ENCODE peak calls at places on chromosomes 12 and 14, in seven cellular contexts. C is ovary, A is prostate gland, D is tibial nerve, R is endothelial cell of umbilical vein, S is vagina, F is body of pancreas. I is an unnamed sample.
A peak's percentile ranks its signal among the peaks of the same experiment; 100 is the strongest.

GRCh38 chr12:23204933-23205778 is 580.2 kb downstream of the ETNK1 start:
- DNase-seq in R (peak; percentile 65), D (no peak), S (no peak), A (no peak), C (no peak), F (peak; percentile 33), I (no peak)

GRCh38 chr12:109998241-109998903 is 858 bp upstream of the ANKRD13A start:
- DNase-seq in C (no peak), S (no peak), D (no peak), A (no peak), R (peak; percentile 11), F (no peak), I (no peak)

GRCh38 chr12:31342314-31342713 is 16.4 kb upstream of the SINHCAF start:
- DNase-seq in F (no peak), D (no peak), C (no peak), A (no peak), S (no peak), R (no peak), I (no peak)

GRCh38 chr14:36751116-36751515 is 89.5 kb downstream of the PAX9 start:
- DNase-seq in A (peak; percentile 53), S (no peak), R (no peak), F (no peak), C (no peak), D (no peak), I (peak; percentile 12)

GRCh38 chr14:32925439-32925838 is 13.2 kb upstream of the NPAS3 start:
- DNase-seq in A (no peak), F (no peak), C (no peak), R (no peak), D (no peak), S (no peak), I (no peak)

GRCh38 chr14:90299408-90299807 is 32.3 kb downstream of the NRDE2 start:
- DNase-seq in D (no peak), F (peak; percentile 28), C (no peak), S (no peak), R (no peak), A (no peak), I (no peak)

GRCh38 chr14:103056322-103057027 is 874 bp downstream of the CDC42BPB start:
- DNase-seq in D (no peak), C (peak; percentile 66), F (peak; percentile 64), S (no peak), A (no peak), R (peak; percentile 88), I (no peak)

GRCh38 chr12:41304526-41304925 is 116.4 kb downstream of the PDZRN4 start:
- DNase-seq in C (no peak), A (no peak), S (no peak), F (no peak), D (no peak), R (no peak), I (no peak)

GRCh38 chr14:33052899-33053400 is 114.3 kb downstream of the NPAS3 start:
- DNase-seq in S (no peak), A (no peak), D (no peak), R (no peak), F (no peak), C (no peak), I (no peak)

GRCh38 chr12:67449591-67450052 is 180.5 kb downstream of the CAND1 start:
- DNase-seq in R (no peak), C (no peak), F (no peak), S (no peak), D (no peak), A (no peak), I (no peak)

GRCh38 chr14:77124345-77125274 is 17.0 kb downstream of the ZDHHC22 start:
- DNase-seq in F (peak; percentile 48), C (no peak), D (peak; percentile 38), R (peak; percentile 53), A (peak; percentile 37), S (no peak), I (no peak)

GRCh38 chr12:105214141-105214540 is 21.8 kb downstream of the APPL2 start:
- DNase-seq in C (no peak), D (no peak), R (no peak), S (no peak), A (peak; percentile 22), F (no peak), I (no peak)

DNA sequence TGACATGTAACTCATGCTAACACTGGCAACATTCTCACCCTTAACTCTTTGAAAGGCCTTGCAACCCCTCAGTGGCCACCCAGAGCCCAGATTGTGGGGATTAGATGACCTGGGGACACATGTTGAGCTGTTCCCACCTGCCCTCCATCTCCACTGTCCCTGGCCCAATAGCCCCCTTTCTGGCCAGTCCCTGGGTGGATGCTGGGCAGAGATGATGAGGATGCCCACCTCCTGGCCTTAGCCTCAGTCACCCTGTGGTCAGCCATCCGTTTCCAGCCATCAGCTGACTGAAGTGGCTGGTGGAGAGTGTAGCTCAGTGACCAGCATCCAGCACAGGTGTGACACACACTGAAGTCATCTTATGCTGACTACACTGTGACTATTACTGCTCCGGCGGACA is 4.7 kb downstream of the ANHX start:
- DNase-seq in D (no peak), C (no peak), R (no peak), S (no peak), F (no peak), A (no peak), I (no peak)
- H3K9me3 ChIP-seq in D (no peaks in the 10 kb centered on the region), C (no peaks in the 10 kb centered on the region), R (no peaks in the 10 kb centered on the region), S (no peaks in the 10 kb centered on the region), F (no peaks in the 10 kb centered on the region), A (no peaks in the 10 kb centered on the region), I (no peaks in the 10 kb centered on the region)

DNA sequence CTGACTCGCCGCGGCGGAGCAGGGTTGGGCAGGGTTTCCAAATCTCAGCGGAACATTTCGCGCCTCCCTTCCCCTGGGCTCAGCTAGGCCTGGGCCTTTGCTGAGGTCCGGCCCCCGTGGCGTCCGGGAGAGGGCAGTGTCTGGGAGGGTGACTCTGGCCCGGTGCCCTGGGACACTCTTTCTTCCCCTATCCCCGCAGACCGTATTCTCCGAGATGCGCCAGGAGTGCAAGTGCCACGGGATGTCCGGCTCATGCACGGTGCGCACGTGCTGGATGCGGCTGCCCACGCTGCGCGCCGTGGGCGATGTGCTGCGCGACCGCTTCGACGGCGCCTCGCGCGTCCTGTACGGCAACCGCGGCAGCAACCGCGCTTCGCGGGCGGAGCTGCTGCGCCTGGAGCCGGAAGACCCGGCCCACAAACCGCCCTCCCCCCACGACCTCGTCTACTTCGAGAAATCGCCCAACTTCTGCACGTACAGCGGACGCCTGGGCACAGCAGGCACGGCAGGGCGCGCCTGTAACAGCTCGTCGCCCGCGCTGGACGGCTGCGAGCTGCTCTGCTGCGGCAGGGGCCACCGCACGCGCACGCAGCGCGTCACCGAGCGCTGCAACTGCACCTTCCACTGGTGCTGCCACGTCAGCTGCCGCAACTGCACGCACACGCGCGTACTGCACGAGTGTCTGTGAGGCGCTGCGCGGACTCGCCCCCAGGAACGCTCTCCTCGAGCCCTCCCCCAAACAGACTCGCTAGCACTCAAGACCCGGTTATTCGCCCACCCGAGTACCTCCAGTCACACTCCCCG is 3.0 kb downstream of the WNT1 start:
- DNase-seq in S (no peak), A (no peak), D (no peak), C (no peak), R (no peak), F (no peak), I (no peak)
- TF ChIP-seq CTCF in S (no peak), A (no peak), D (no peak), C (no peak), R (peak; percentile 4), F (no peak), I (no peak)

GRCh38 chr12:45214739-45215418 is 1.0 kb upstream of the ANO6 start:
- DNase-seq in D (no peak), A (no peak), C (peak; percentile 28), R (peak; percentile 55), S (no peak), F (peak; percentile 20), I (no peak)

GRCh38 chr12:45216983-45217485 is 1.1 kb downstream of the ANO6 start:
- DNase-seq in D (no peak), C (no peak), R (no peak), F (no peak), S (no peak), A (no peak), I (no peak)

GRCh38 chr12:45214071-45214470 is 1.8 kb upstream of the ANO6 start:
- DNase-seq in S (no peak), C (no peak), A (no peak), D (no peak), F (no peak), R (no peak), I (no peak)

GRCh38 chr12:45216297-45216982 is 545 bp downstream of the ANO6 start:
- DNase-seq in R (peak; percentile 67), D (no peak), C (peak; percentile 45), F (peak; percentile 47), S (no peak), A (peak; percentile 39), I (peak; percentile 94)

DNA sequence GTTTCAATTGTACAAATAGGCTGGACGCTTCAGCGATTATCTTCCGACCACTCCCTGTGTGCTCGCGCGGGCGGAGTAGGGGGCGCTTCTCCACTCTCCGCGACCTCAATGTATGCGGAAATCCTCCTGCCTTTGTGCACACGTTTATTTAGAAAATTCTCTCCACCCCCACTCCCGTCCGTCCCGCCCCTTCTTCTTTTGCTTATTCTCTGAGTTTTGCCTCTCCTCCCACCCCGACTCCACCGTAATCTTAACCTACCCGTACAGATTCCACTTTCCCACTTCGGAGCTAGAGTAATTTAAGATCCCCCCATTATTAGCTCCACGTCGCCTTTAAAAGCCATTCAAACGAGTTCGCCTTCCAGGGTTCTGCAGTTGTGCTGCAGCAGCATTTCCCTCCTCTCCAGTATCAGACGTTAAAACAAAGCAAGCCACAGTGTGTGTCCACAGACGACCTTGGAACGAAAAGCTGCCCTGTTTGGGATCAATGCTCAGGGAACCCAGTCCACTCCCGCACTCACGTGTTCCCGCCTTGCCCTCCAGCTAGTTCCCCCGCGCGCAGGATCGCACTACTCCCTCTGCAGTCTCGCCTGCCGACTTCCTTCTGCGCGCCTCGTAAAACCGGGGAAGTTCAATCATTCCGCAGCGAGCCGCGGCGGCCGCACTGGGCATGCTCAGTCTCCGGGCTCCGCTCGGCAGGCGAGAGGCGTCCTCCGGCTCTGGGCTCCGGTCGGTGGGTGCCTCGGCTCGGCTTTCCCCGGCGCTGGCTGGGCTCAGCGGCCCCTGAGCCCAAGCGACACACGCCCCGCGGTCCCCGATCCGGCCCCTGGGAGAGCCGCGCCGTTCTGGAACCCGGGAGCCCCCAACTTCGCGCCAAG is at the start of gene ANO6:
- DNase-seq in C (peak; percentile 81), D (peak; percentile 70), S (peak; percentile 94), F (peak; percentile 88), R (peak; percentile 93), A (peak; percentile 87), I (peak; percentile 97)
- TF ChIP-seq POLR2A in C (peak; percentile 63), D (peak; percentile 20), S (peak; percentile 75), F (peak; percentile 89), R (peak; percentile 61), A (peak; percentile 80), I (peak; percentile 80)

GRCh38 chr14:39641224-39641623 is 209.0 kb upstream of the FBXO33 start:
- DNase-seq in R (no peak), D (no peak), S (no peak), A (no peak), C (no peak), F (no peak), I (no peak)
- H3K9me3 ChIP-seq in R (no peaks in the 10 kb centered on the region), D (no peaks in the 10 kb centered on the region), S (no peaks in the 10 kb centered on the region), A (no peaks in the 10 kb centered on the region), C (no peaks in the 10 kb centered on the region), F (no peaks in the 10 kb centered on the region), I (no peaks in the 10 kb centered on the region)

GRCh38 chr12:94997726-94998125 is 5.8 kb downstream of the NDUFA12 start:
- DNase-seq in R (no peak), F (no peak), A (no peak), C (no peak), D (no peak), S (no peak), I (no peak)
- TF ChIP-seq CTCF in R (no peak), F (no peak), A (no peak), C (no peak), D (no peak), S (no peak), I (no peak)